ENCODE peak calls at places on chromosomes 12 and 14, in seven cellular contexts. S, G, Q, T, D, I and H are unnamed samples.

GRCh38 chr12:53054112-53054878 is 4.4 kb downstream of the TNS2 start:
- DNase-seq in S (peak), G (peak), Q (peak), T (peak), D (peak), I (peak), H (peak)

GRCh38 chr12:110669193-110669502 is 19.8 kb downstream of the HVCN1 start:
- DNase-seq in S (no peak), G (no peak), Q (no peak), T (no peak), D (no peak), I (no peak), H (no peak)

GRCh38 chr12:110271015-110271414 is 10.0 kb upstream of the ATP2A2 start:
- DNase-seq in S (no peak), G (no peak), Q (no peak), T (no peak), D (no peak), I (no peak), H (no peak)

GRCh38 chr12:108610856-108611605 is 13.1 kb upstream of the TMEM119 start:
- DNase-seq in S (no peak), G (no peak), Q (no peak), T (no peak), D (no peak), I (no peak), H (no peak)

GRCh38 chr14:89445252-89445973 is 28.4 kb upstream of the FOXN3 start:
- DNase-seq in S (no peak), G (no peak), Q (no peak), T (no peak), D (no peak), I (no peak), H (no peak)

GRCh38 chr12:117986705-117987469 is 18.1 kb upstream of the KSR2 start:
- DNase-seq in S (peak), G (no peak), Q (no peak), T (no peak), D (no peak), I (no peak), H (no peak)

GRCh38 chr12:49198431-49199155 is 9.7 kb upstream of the TUBA1A start:
- DNase-seq in S (no peak), G (peak), Q (no peak), T (no peak), D (no peak), I (no peak), H (no peak)

GRCh38 chr12:48455116-48455515 is 17.2 kb upstream of the ANP32D start:
- DNase-seq in S (no peak), G (no peak), Q (no peak), T (no peak), D (no peak), I (no peak), H (no peak)

DNA sequence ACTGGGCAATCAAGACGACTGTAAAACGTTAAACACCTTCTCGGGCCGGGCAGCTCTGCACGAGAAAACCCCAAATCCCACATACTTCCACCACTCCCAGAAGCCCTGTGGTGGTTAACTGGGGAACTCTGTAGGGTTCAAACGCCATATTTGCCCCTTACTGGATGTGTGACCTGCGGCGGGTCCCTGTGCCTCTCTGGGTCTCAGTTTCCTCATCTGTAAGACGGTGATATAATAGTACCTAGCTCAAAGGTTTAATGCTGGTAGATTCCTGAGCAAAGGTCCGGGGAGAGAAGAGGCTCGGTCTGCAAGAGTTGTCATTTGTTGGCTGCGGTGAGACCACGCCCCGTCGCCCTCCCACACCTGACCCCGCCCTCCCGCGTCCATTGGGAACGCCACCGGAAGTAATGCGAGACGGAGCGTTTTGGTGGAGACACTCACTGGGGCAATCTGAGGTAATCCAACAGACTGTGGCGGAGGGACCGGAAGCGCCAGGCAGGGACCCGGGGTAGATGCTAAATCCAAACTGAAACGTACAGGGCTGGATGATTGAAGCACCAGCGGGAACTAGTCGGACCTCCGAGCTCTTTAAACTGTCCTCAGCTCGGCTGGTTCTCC is 661 bp upstream of the OGFOD2 start:
- DNase-seq in S (peak), G (peak), Q (peak), T (peak), D (peak), I (peak), H (peak)
- TF ChIP-seq JUND in S (no peak), G (no peak), Q (peak), T (peak), D (peak), I (peak), H (no peak)

GRCh38 chr14:104395941-104396681 is 183.5 kb upstream of the C14orf180 start:
- DNase-seq in S (no peak), G (no peak), Q (no peak), T (no peak), D (no peak), I (no peak), H (peak)
- TF ChIP-seq JUND in S (no peak), G (no peak), Q (no peak), T (no peak), D (no peak), I (no peak), H (no peak)

GRCh38 chr12:4910502-4911315 is 1.0 kb downstream of the KCNA1 start:
- DNase-seq in S (no peak), G (peak), Q (peak), T (no peak), D (no peak), I (no peak), H (no peak)

GRCh38 chr12:4909734-4910501 is at the start of gene KCNA1:
- DNase-seq in S (no peak), G (peak), Q (peak), T (no peak), D (no peak), I (no peak), H (no peak)

GRCh38 chr12:4911316-4911994 is 1.8 kb downstream of the KCNA1 start:
- DNase-seq in S (no peak), G (no peak), Q (peak), T (no peak), D (no peak), I (no peak), H (no peak)

GRCh38 chr12:4909397-4909733 is 340 bp upstream of the KCNA1 start:
- DNase-seq in S (no peak), G (peak), Q (peak), T (no peak), D (no peak), I (no peak), H (no peak)

DNA sequence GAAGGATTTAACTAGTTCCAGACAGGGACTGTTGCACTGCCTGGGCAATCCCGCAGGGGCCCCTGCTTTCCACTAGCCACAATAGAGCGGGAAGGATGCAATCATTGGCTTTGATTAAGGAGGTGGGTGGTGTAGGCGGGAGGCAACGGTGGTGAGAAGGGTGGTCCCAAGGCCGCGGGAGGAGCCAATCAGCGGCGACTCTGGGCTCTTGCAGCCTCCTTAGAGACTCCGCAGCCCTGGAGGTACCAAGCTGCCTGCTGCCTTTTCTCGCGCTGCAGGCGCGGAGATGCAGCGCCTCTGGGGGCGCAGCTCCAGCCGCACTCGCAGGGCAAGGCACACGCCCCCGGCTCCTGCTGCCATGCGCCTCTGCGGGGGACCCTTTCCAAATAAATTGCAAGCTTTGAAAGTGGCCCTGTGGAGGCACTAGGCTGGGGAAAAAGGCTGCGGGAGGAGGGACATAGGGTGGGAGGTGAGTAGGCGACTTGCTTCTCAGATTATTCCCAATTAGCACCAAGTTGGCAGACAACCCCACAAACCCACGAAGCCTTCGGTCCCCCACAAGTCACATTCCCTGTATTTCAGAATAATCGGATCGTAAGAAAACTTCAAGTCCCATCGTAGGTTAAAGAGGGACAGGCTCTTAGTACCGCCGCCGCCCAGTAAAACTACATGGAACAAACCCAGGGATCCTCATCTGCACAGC is 860 bp upstream of the KCNA1 start:
- DNase-seq in S (no peak), G (peak), Q (peak), T (no peak), D (no peak), I (no peak), H (no peak)
- TF ChIP-seq JUND in S (no peak), G (no peak), Q (no peak), T (no peak), D (no peak), I (no peak), H (no peak)

GRCh38 chr14:39315859-39316444 is 82.2 kb downstream of the MIA2 start:
- DNase-seq in S (no peak), G (no peak), Q (no peak), T (no peak), D (no peak), I (no peak), H (no peak)
- TF ChIP-seq JUND in S (no peak), G (no peak), Q (no peak), T (no peak), D (no peak), I (no peak), H (no peak)

GRCh38 chr12:63668028-63668799 is at the start of gene DPY19L2:
- DNase-seq in S (no peak), G (peak), Q (peak), T (peak), D (no peak), I (no peak), H (peak)
- TF ChIP-seq JUND in S (no peak), G (no peak), Q (no peak), T (no peak), D (no peak), I (no peak), H (no peak)